ENCODE peak calls at places on chromosome 1, in seven cellular contexts. Z, U, F, N, T, Y and R are unnamed samples.

GRCh38 chr1:8706291-8706690 is 111.1 kb downstream of the RERE start:
- DNase-seq in Z (no peak), U (no peak), F (no peak), N (no peak), T (no peak), Y (no peak), R (no peak)

GRCh38 chr1:27744556-27744955 is 18.8 kb downstream of the FAM76A start:
- DNase-seq in Z (no peak), U (no peak), F (no peak), N (no peak), T (no peak), Y (no peak), R (no peak)

GRCh38 chr1:72937905-72938304 is 655.6 kb upstream of the NEGR1 start:
- DNase-seq in Z (no peak), U (no peak), F (no peak), N (no peak), T (no peak), Y (no peak), R (no peak)

GRCh38 chr1:109632671-109633346 is 13.2 kb downstream of the AMPD2 start:
- DNase-seq in Z (no peak), U (no peak), F (no peak), N (peak), T (no peak), Y (peak), R (no peak)

GRCh38 chr1:204304067-204304466 is 55.7 kb downstream of the PLEKHA6 start:
- DNase-seq in Z (peak), U (no peak), F (no peak), N (no peak), T (no peak), Y (no peak), R (no peak)

GRCh38 chr1:82775402-82776000 is 974.8 kb downstream of the ADGRL2 start:
- DNase-seq in Z (peak), U (no peak), F (no peak), N (peak), T (peak), Y (peak), R (no peak)

GRCh38 chr1:86317926-86318325 is 78.2 kb downstream of the ODF2L start:
- DNase-seq in Z (no peak), U (no peak), F (no peak), N (no peak), T (no peak), Y (no peak), R (no peak)

GRCh38 chr1:161827786-161828185 is 61.7 kb downstream of the ATF6 start:
- DNase-seq in Z (no peak), U (no peak), F (no peak), N (no peak), T (no peak), Y (no peak), R (no peak)

GRCh38 chr1:70247122-70247521 is 25.9 kb downstream of the SRSF11 start:
- DNase-seq in Z (no peak), U (no peak), F (no peak), N (no peak), T (no peak), Y (no peak), R (no peak)

GRCh38 chr1:54310439-54311328 is 95.5 kb downstream of the SSBP3 start:
- DNase-seq in Z (peak), U (no peak), F (no peak), N (peak), T (peak), Y (no peak), R (no peak)

GRCh38 chr1:160374701-160375443 is 8.0 kb downstream of the NHLH1 start:
- DNase-seq in Z (no peak), U (no peak), F (no peak), N (no peak), T (no peak), Y (no peak), R (no peak)

GRCh38 chr1:160374291-160374690 is 7.4 kb downstream of the NHLH1 start:
- DNase-seq in Z (no peak), U (no peak), F (no peak), N (no peak), T (no peak), Y (no peak), R (no peak)

GRCh38 chr1:160375788-160376524 is 9.1 kb downstream of the NHLH1 start:
- DNase-seq in Z (peak), U (peak), F (peak), N (no peak), T (no peak), Y (no peak), R (no peak)

GRCh38 chr1:160377585-160378206 is 10.8 kb downstream of the NHLH1 start:
- DNase-seq in Z (no peak), U (no peak), F (no peak), N (no peak), T (no peak), Y (no peak), R (no peak)

DNA sequence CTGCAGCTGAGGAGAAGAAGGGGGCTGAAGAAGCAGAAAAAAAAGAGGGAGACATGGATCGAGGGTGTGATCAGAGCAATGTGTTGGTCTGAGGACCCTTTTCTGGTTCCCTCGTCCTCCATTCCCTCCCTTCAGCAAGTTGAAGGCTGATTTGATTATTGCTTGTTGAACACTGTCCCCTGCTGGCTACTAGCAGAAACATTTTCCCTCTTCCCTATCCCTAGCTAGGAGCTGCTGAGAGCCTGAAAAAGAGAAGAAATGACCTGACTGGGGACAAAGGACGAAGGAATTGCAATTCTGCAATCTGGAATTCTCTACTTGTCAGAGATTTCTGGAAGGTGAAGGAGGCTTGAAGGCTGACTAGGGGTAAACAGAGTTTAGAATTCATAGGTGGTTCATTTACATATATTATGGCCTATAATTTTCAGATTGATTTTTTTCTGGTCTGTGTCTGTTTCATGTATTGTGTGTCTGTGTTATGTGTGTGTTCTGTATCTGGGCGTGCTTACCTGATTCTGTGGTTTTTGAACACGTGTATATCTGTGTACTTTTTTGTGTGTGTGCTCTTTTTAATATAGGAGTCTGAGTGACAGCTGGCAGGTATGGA is 9.8 kb downstream of the NHLH1 start:
- DNase-seq in Z (peak), U (peak), F (peak), N (no peak), T (peak), Y (no peak), R (no peak)
- H3K27ac ChIP-seq in Z (no peak), U (no peak), F (peak), N (no peak), T (no peak), Y (no peak), R (no peak)

GRCh38 chr1:1539310-1540014 is 962 bp downstream of the TMEM240 start:
- DNase-seq in Z (peak), U (no peak), F (peak), N (no peak), T (no peak), Y (no peak), R (peak)

GRCh38 chr1:1537626-1538250 is 2.7 kb downstream of the TMEM240 start:
- DNase-seq in Z (no peak), U (no peak), F (no peak), N (no peak), T (no peak), Y (no peak), R (peak)

GRCh38 chr1:1538989-1539309 is 1.5 kb downstream of the TMEM240 start:
- DNase-seq in Z (no peak), U (no peak), F (no peak), N (no peak), T (no peak), Y (no peak), R (no peak)

GRCh38 chr1:1536938-1537546 is 3.4 kb downstream of the TMEM240 start:
- DNase-seq in Z (no peak), U (no peak), F (no peak), N (no peak), T (no peak), Y (no peak), R (no peak)

GRCh38 chr1:1538334-1538733 is 2.1 kb downstream of the TMEM240 start:
- DNase-seq in Z (no peak), U (no peak), F (no peak), N (no peak), T (no peak), Y (no peak), R (no peak)
- H3K4me3 ChIP-seq in Z (no peak), U (no peak), F (no peak), N (no peak), T (no peak), Y (no peak), R (no peak)

GRCh38 chr1:172270605-172271004 is 149.9 kb upstream of the C1orf105 start:
- DNase-seq in Z (no peak), U (no peak), F (no peak), N (no peak), T (no peak), Y (no peak), R (no peak)
- H3K27ac ChIP-seq in Z (no peak), U (no peak), F (peak), N (no peak), T (peak), Y (no peak), R (no peak)

DNA sequence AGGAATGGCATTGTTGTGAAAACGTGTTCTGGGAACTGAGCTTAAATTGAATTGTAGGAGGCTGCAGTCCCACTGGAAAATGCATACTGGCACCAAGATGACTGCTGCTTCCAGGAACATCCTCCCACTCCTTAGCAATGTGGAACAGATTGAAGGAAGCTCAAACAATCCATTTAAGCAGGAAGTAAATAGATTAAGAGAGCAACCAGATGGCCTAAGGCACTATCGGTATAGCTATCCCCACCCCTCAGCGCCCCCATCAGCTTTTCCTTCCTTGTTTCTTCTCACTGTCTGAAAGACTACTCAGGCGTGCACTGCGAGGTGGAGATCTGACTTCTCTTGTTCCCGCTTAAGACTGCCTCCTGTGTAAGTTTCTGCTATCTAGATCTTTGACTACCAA is 4.0 kb upstream of the IFI16 start:
- DNase-seq in Z (peak), U (no peak), F (no peak), N (no peak), T (no peak), Y (no peak), R (no peak)
- H3K4me3 ChIP-seq in Z (no peak), U (no peak), F (no peak), N (no peak), T (no peak), Y (no peak), R (no peak)

GRCh38 chr1:22115281-22115680 is 27.6 kb downstream of the WNT4 start:
- DNase-seq in Z (no peak), U (no peak), F (no peak), N (no peak), T (no peak), Y (no peak), R (no peak)
- H3K27ac ChIP-seq in Z (peak), U (no peak), F (peak), N (no peak), T (no peak), Y (no peak), R (no peak)

DNA sequence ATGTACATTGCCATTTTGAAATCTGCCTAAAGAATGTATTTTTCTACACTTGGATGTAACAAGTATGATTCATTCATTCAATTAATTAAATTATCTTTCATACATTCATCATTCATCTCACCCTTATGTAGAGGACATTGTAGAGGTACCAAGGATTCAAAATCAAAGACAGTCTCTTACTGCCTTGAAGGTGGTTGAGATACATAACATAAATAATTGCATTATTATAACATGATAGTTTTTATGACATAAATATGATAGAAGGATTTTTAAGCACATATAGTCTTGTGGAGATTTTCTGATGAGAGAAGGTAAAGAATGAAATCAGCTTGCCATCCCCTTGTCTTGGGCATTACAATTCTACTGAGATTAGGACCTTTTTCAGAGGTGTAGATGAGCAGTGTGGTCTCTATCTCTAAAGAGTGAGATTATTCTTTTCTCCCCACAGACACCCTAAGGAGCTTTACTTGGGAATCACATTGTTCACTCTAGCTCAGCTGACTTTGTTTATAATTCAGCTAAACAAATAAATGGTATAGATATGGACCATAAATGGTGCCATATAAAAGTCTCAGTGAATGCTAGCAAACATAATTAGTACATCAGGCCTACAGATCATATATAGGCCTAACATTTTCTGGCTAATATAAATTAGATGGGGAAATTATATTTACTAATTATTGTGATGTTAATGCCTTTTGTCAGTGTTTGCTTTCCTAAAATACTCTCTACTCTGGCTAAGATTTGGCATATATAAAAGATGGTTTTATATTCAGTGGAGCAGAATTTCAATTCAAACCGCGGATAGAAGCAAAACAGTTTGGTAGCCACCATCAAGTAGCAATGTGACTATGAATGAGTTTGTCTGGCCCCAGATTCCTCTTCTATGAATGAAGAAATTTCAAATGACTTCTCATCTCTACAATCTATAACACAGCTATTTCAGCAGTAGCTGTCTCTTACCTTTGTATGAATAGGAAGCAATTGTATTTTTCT is 1.9 kb downstream of the RGS1 start:
- DNase-seq in Z (no peak), U (no peak), F (no peak), N (no peak), T (no peak), Y (no peak), R (no peak)
- H3K4me3 ChIP-seq in Z (no peak), U (peak), F (no peak), N (no peak), T (no peak), Y (peak), R (no peak)

GRCh38 chr1:88683848-88684481 is at the start of gene PKN2:
- DNase-seq in Z (peak), U (peak), F (peak), N (peak), T (peak), Y (peak), R (peak)

GRCh38 chr1:88683516-88683847 is 591 bp upstream of the PKN2 start:
- DNase-seq in Z (no peak), U (no peak), F (peak), N (peak), T (no peak), Y (peak), R (peak)

GRCh38 chr1:88684482-88685238 is 587 bp downstream of the PKN2 start:
- DNase-seq in Z (peak), U (peak), F (peak), N (peak), T (peak), Y (peak), R (peak)

GRCh38 chr1:88681223-88681622 is 2.9 kb upstream of the PKN2 start:
- DNase-seq in Z (no peak), U (no peak), F (no peak), N (no peak), T (no peak), Y (no peak), R (no peak)

DNA sequence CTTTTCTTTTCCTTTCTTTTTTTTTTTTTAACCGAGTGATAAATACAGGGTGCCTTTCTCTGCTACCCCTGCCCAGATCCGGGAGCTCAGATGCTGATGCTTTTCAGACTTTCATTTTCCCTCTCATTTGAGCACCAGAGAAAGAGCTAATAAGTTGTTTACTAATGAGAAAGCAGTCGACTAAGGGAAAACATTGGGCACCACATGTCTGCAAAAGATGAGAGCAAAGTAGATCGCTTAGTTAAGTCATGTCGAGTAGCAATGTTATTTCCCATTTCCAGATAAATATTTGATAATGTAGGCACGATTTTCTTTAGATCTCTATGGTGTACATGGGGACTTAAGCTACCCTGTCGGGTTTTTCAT is 1.1 kb downstream of the PKN2 start:
- DNase-seq in Z (no peak), U (no peak), F (no peak), N (no peak), T (peak), Y (no peak), R (no peak)
- H3K27ac ChIP-seq in Z (peak), U (peak), F (peak), N (no peak), T (peak), Y (no peak), R (peak)